ENCODE peak calls at places on chromosomes 12 and 14, in eight cellular contexts. One of them, this sample, is unnamed. For H3K27me3 and H3K4me1, the result is how much of the 10 kb centered on the place peaks cover.

GRCh38 chr12:48882972-48883304 is 17.3 kb upstream of the RND1 start:
- DNase-seq in tibial artery: no peak
- DNase-seq in PC-3: no peak
- DNase-seq in naive thymus-derived CD4-positive, alpha-beta T cell: no peak
- DNase-seq in NT2/D1: no peak
- DNase-seq in suprapubic skin: no peak
- DNase-seq in GM23248: no peak
- DNase-seq in thyroid gland: no peak
- DNase-seq in this sample: no peak

GRCh38 chr14:102590667-102591099 is 1.8 kb upstream of the RCOR1 start:
- DNase-seq in tibial artery: peak
- DNase-seq in PC-3: peak
- DNase-seq in naive thymus-derived CD4-positive, alpha-beta T cell: peak
- DNase-seq in NT2/D1: no peak
- DNase-seq in suprapubic skin: no peak
- DNase-seq in GM23248: peak
- DNase-seq in thyroid gland: peak
- DNase-seq in this sample: peak

GRCh38 chr12:43331935-43332334 is 220.1 kb downstream of the ADAMTS20 start:
- DNase-seq in tibial artery: no peak
- DNase-seq in PC-3: no peak
- DNase-seq in naive thymus-derived CD4-positive, alpha-beta T cell: no peak
- DNase-seq in NT2/D1: no peak
- DNase-seq in suprapubic skin: no peak
- DNase-seq in GM23248: no peak
- DNase-seq in thyroid gland: no peak
- DNase-seq in this sample: no peak

GRCh38 chr12:98232753-98233385 is 282.5 kb upstream of the TMPO start:
- DNase-seq in tibial artery: no peak
- DNase-seq in PC-3: no peak
- DNase-seq in naive thymus-derived CD4-positive, alpha-beta T cell: no peak
- DNase-seq in NT2/D1: no peak
- DNase-seq in suprapubic skin: no peak
- DNase-seq in GM23248: no peak
- DNase-seq in thyroid gland: no peak
- DNase-seq in this sample: no peak

GRCh38 chr12:46390881-46391280 is 18.3 kb upstream of the SLC38A2 start:
- DNase-seq in tibial artery: no peak
- DNase-seq in PC-3: no peak
- DNase-seq in naive thymus-derived CD4-positive, alpha-beta T cell: no peak
- DNase-seq in NT2/D1: no peak
- DNase-seq in suprapubic skin: no peak
- DNase-seq in GM23248: no peak
- DNase-seq in thyroid gland: no peak
- DNase-seq in this sample: no peak

GRCh38 chr12:39619316-39619659 is 315 bp downstream of the ABCD2 start:
- DNase-seq in tibial artery: no peak
- DNase-seq in PC-3: no peak
- DNase-seq in naive thymus-derived CD4-positive, alpha-beta T cell: no peak
- DNase-seq in NT2/D1: no peak
- DNase-seq in suprapubic skin: no peak
- DNase-seq in GM23248: no peak
- DNase-seq in thyroid gland: no peak
- DNase-seq in this sample: peak

GRCh38 chr14:101476931-101477553 is 84.3 kb upstream of the DIO3 start:
- DNase-seq in tibial artery: peak
- DNase-seq in PC-3: peak
- DNase-seq in naive thymus-derived CD4-positive, alpha-beta T cell: no peak
- DNase-seq in NT2/D1: peak
- DNase-seq in suprapubic skin: peak
- DNase-seq in GM23248: no peak
- DNase-seq in thyroid gland: no peak
- DNase-seq in this sample: no peak

GRCh38 chr14:34568803-34569202 is 29.3 kb upstream of the EAPP start:
- DNase-seq in tibial artery: no peak
- DNase-seq in PC-3: no peak
- DNase-seq in naive thymus-derived CD4-positive, alpha-beta T cell: no peak
- DNase-seq in NT2/D1: no peak
- DNase-seq in suprapubic skin: no peak
- DNase-seq in GM23248: no peak
- DNase-seq in thyroid gland: no peak
- DNase-seq in this sample: no peak

GRCh38 chr14:44961151-44961729 is 507 bp downstream of the KLHL28 start:
- DNase-seq in tibial artery: peak
- DNase-seq in PC-3: peak
- DNase-seq in naive thymus-derived CD4-positive, alpha-beta T cell: peak
- DNase-seq in NT2/D1: peak
- DNase-seq in suprapubic skin: no peak
- DNase-seq in GM23248: peak
- DNase-seq in thyroid gland: peak
- DNase-seq in this sample: peak

GRCh38 chr12:72277415-72277814 is 5.2 kb downstream of the TRHDE start:
- DNase-seq in tibial artery: no peak
- DNase-seq in PC-3: peak
- DNase-seq in naive thymus-derived CD4-positive, alpha-beta T cell: no peak
- DNase-seq in NT2/D1: no peak
- DNase-seq in suprapubic skin: no peak
- DNase-seq in GM23248: peak
- DNase-seq in thyroid gland: no peak
- DNase-seq in this sample: no peak

GRCh38 chr14:101294136-101294535 is 267.2 kb upstream of the DIO3 start:
- DNase-seq in tibial artery: no peak
- DNase-seq in PC-3: no peak
- DNase-seq in naive thymus-derived CD4-positive, alpha-beta T cell: no peak
- DNase-seq in NT2/D1: peak
- DNase-seq in suprapubic skin: no peak
- DNase-seq in GM23248: no peak
- DNase-seq in thyroid gland: no peak
- DNase-seq in this sample: no peak

GRCh38 chr12:128091101-128091795 is 175.7 kb upstream of the TMEM132C start:
- DNase-seq in tibial artery: no peak
- DNase-seq in PC-3: no peak
- DNase-seq in naive thymus-derived CD4-positive, alpha-beta T cell: no peak
- DNase-seq in NT2/D1: no peak
- DNase-seq in suprapubic skin: no peak
- DNase-seq in GM23248: no peak
- DNase-seq in thyroid gland: no peak
- DNase-seq in this sample: no peak

GRCh38 chr12:75389061-75389460 is 1.8 kb upstream of the GLIPR1L2 start:
- DNase-seq in tibial artery: no peak
- DNase-seq in PC-3: peak
- DNase-seq in naive thymus-derived CD4-positive, alpha-beta T cell: no peak
- DNase-seq in NT2/D1: no peak
- DNase-seq in suprapubic skin: no peak
- DNase-seq in GM23248: peak
- DNase-seq in thyroid gland: no peak
- DNase-seq in this sample: no peak

DNA sequence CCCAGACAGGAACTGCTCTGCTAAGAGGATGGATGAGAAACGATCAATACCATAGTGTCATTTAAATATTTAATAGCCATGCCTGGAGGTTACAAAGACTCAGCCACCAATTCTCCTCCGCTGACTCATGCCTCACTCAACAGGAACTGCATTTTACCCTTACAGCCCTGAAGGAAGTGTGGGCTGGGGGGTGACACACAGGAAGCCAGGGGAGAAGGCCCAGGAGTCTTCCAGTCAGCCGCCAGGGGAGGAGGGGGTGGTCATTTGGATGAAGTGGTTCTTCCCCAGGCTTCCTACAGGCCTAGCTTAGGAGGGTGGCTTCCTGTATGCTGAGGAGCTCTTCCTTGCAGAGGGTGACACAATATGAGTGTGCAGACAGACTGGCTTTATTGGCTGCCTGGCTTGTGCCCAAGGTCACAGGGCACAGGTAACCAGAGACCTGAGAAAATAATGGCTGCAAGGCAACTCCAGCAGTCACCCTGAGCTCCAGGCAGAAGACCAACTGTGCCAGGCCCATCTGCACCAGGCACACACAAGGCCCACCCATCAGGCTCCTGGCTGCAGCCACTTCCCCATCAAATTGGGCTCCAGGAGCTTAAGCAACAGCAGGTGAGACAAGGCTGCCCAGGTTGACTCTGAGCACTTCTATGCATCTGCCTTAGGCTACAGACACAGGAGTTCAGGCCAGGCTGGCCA is 30.6 kb upstream of the RPLP0 start:
- DNase-seq in tibial artery: no peak
- DNase-seq in PC-3: peak
- DNase-seq in naive thymus-derived CD4-positive, alpha-beta T cell: peak
- DNase-seq in NT2/D1: peak
- DNase-seq in suprapubic skin: no peak
- DNase-seq in GM23248: peak
- DNase-seq in thyroid gland: no peak
- DNase-seq in this sample: peak
- H3K4me3 ChIP-seq in tibial artery: no peak
- H3K4me3 ChIP-seq in PC-3: peak
- H3K4me3 ChIP-seq in naive thymus-derived CD4-positive, alpha-beta T cell: peak
- H3K4me3 ChIP-seq in NT2/D1: peak
- H3K4me3 ChIP-seq in suprapubic skin: peak
- H3K4me3 ChIP-seq in GM23248: peak
- H3K4me3 ChIP-seq in thyroid gland: no peak
- H3K4me3 ChIP-seq in this sample: no peak

DNA sequence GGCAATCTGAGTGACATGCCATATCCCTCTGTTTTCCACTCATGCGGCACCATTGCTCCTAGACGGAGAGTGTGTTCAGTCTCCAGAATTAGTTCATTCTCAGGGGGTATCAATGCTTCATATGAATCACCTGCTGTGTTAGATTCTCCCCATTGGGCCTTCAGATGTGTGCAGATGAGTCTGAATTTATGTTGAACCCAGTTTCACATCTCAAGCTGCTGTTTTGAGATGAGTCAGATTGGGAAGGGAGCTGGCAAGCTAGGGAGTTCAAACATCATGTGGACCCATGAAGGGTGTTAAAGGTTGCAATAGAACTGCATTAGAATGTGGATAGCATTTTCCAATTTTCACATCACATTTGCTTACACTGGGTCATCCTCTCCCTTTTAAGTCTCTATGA is 46.9 kb upstream of the KCNA1 start:
- DNase-seq in tibial artery: no peak
- DNase-seq in PC-3: no peak
- DNase-seq in naive thymus-derived CD4-positive, alpha-beta T cell: no peak
- DNase-seq in NT2/D1: no peak
- DNase-seq in suprapubic skin: no peak
- DNase-seq in GM23248: no peak
- DNase-seq in thyroid gland: no peak
- DNase-seq in this sample: no peak
- H3K27me3 ChIP-seq in tibial artery: under half
- H3K27me3 ChIP-seq in PC-3: under half
- H3K27me3 ChIP-seq in naive thymus-derived CD4-positive, alpha-beta T cell: under half
- H3K27me3 ChIP-seq in NT2/D1: half or more
- H3K27me3 ChIP-seq in suprapubic skin: under half
- H3K27me3 ChIP-seq in GM23248: under half
- H3K27me3 ChIP-seq in thyroid gland: under half
- H3K27me3 ChIP-seq in this sample: under half

DNA sequence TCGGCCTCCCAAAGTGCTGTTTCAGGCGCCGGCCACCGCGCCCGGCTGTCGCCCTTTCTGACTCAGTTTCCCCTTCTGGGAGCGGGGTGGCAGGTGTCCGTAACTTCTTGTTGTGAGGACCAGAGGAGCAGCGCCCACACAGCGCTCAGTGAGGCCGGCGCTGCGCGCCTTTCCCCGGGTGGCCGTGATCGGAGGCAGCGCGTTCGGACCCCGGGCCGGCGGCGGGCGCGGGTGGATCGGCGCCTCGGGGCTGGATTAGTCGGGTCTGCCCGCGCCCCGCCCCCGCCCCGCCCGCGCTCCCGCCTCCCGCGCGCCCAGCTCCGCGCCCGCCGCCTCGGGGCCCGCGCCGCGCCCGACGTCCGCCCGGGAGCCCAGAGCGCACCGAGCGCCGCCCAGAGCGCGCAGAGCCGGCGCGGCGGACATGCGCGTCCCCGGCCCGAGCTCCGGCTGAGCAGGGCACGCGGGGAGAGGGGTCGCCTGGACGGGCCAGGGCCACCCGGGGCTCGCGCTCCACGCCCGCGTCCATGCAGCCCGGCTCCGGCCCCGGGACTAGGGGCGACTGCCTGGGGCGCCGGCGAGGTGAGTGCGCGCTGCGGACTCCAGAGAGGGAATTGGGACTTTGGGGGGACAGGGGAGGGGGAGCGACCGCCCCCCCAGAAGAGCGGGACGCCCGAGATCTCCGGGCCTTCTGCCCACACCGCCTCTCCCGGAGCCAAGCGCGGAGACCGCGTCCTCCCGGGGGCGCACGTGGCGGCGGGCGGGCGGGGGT is 50.5 kb downstream of the LRCOL1 start:
- DNase-seq in tibial artery: no peak
- DNase-seq in PC-3: peak
- DNase-seq in naive thymus-derived CD4-positive, alpha-beta T cell: peak
- DNase-seq in NT2/D1: peak
- DNase-seq in suprapubic skin: no peak
- DNase-seq in GM23248: peak
- DNase-seq in thyroid gland: peak
- DNase-seq in this sample: peak
- H3K4me1 ChIP-seq in tibial artery: under half
- H3K4me1 ChIP-seq in PC-3: under half
- H3K4me1 ChIP-seq in naive thymus-derived CD4-positive, alpha-beta T cell: under half
- H3K4me1 ChIP-seq in NT2/D1: under half
- H3K4me1 ChIP-seq in suprapubic skin: under half
- H3K4me1 ChIP-seq in GM23248: under half
- H3K4me1 ChIP-seq in thyroid gland: under half
- H3K4me1 ChIP-seq in this sample: under half

DNA sequence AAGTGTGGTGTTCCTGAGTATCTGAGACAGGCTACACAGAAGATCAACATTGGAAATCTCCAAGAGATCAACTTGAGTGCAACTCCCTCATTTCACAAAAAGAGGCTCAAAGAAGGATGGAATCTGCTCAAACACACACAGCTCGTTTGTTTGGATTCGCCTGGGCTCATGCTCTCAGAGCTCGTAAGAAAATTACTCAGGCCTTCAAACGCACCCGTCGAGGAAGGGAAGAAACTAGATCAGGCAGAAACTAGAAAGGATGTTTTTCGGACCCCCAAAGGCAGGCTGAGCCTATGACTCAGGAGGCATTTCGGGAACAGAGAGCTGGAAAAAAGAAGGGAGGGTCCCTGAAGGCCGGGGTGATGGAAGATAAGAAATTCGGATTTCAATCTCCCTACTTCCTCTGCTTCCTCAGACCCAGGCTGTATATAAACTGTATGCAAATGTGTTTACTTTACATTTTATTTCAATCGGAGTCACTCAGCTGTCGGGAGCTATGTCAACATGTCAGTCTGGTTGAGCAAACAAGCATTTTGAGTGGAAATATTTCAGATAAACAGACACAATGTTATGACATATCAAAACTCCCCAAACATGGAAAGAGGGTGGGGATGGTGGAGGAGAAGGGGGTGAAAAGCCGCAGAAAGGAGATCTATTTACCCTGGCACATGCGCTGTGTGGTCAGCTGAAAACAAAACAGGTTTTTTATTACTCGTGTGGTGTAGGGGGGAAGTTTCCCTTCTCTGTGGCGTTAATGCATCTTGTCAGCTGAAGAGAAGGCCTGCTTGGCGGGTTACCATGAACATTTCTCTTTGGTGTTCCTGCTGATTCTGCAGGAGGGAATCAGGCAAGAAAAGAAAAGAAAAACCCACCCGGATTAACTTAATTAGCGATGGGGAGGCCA is 129.1 kb upstream of the TBX3 start:
- DNase-seq in tibial artery: no peak
- DNase-seq in PC-3: peak
- DNase-seq in naive thymus-derived CD4-positive, alpha-beta T cell: no peak
- DNase-seq in NT2/D1: no peak
- DNase-seq in suprapubic skin: no peak
- DNase-seq in GM23248: no peak
- DNase-seq in thyroid gland: peak
- DNase-seq in this sample: no peak
- H3K4me3 ChIP-seq in tibial artery: no peak
- H3K4me3 ChIP-seq in PC-3: peak
- H3K4me3 ChIP-seq in naive thymus-derived CD4-positive, alpha-beta T cell: no peak
- H3K4me3 ChIP-seq in NT2/D1: no peak
- H3K4me3 ChIP-seq in suprapubic skin: no peak
- H3K4me3 ChIP-seq in GM23248: no peak
- H3K4me3 ChIP-seq in thyroid gland: no peak
- H3K4me3 ChIP-seq in this sample: no peak